ENCODE peak calls at places on chromosomes 2 and 18, in five cellular contexts. L is A549, Z is HepG2, K is GM12878, X is WTC11. D is an unnamed sample.

GRCh38 chr18:9614401-9615279 is at the start of gene PPP4R1:
- DNase-seq in L (peak; percentile 67), Z (peak; percentile 33), K (no peak), X (peak; percentile 87), D (peak; percentile 95)

GRCh38 chr2:138637686-138638085 is 136.1 kb downstream of the SPOPL start:
- DNase-seq in L (no peak), Z (no peak), K (no peak), X (no peak), D (no peak)

GRCh38 chr18:69900941-69901340 is 46.7 kb downstream of the CD226 start:
- DNase-seq in L (no peak), Z (no peak), K (no peak), X (no peak), D (no peak)

GRCh38 chr2:196381464-196381863 is 210.1 kb upstream of the STK17B start:
- DNase-seq in L (no peak), Z (no peak), K (no peak), X (no peak), D (no peak)

GRCh38 chr2:182550234-182550633 is 123.4 kb upstream of the PDE1A start:
- DNase-seq in L (no peak), Z (no peak), K (no peak), X (no peak), D (no peak)

GRCh38 chr2:158518083-158518482 is 61.3 kb downstream of the PKP4 start:
- DNase-seq in L (peak; percentile 28), Z (no peak), K (no peak), X (no peak), D (no peak)

GRCh38 chr18:12597775-12598174 is 60.1 kb downstream of the SPIRE1 start:
- DNase-seq in L (peak; percentile 80), Z (peak; percentile 84), K (no peak), X (no peak), D (no peak)

GRCh38 chr2:66573412-66573811 is 138.5 kb downstream of the MEIS1 start:
- DNase-seq in L (no peak), Z (no peak), K (no peak), X (peak; percentile 35), D (no peak)

GRCh38 chr2:213806125-213806726 is 522.0 kb downstream of the SPAG16 start:
- DNase-seq in L (peak; percentile 30), Z (peak; percentile 9), K (no peak), X (no peak), D (peak; percentile 0)

GRCh38 chr2:2872713-2873449 is 504.7 kb downstream of the EIPR1 start:
- DNase-seq in L (no peak), Z (no peak), K (no peak), X (no peak), D (no peak)

GRCh38 chr2:120864981-120865380 is 129.3 kb downstream of the GLI2 start:
- DNase-seq in L (no peak), Z (no peak), K (no peak), X (no peak), D (no peak)

GRCh38 chr2:24409700-24410556 is 49.6 kb upstream of the ITSN2 start:
- DNase-seq in L (peak; percentile 83), Z (peak; percentile 71), K (peak; percentile 31), X (peak; percentile 21), D (peak; percentile 66)

GRCh38 chr2:20667151-20667530 is 197 bp downstream of the GDF7 start:
- DNase-seq in L (no peak), Z (no peak), K (no peak), X (no peak), D (no peak)

GRCh38 chr2:36478332-36478738 is 119.6 kb downstream of the FEZ2 start:
- DNase-seq in L (peak; percentile 83), Z (no peak), K (no peak), X (no peak), D (no peak)

GRCh38 chr2:136242100-136242499 is 124.2 kb upstream of the CXCR4 start:
- DNase-seq in L (no peak), Z (no peak), K (no peak), X (no peak), D (no peak)

GRCh38 chr2:237062585-237062984 is 23.1 kb upstream of the COPS8 start:
- DNase-seq in L (no peak), Z (no peak), K (no peak), X (no peak), D (no peak)

GRCh38 chr2:26649992-26650712 is 9.0 kb upstream of the CIB4 start:
- DNase-seq in L (no peak), Z (no peak), K (no peak), X (no peak), D (no peak)

GRCh38 chr2:156590313-156590712 is 154.1 kb downstream of the GPD2 start:
- DNase-seq in L (no peak), Z (no peak), K (no peak), X (no peak), D (no peak)

GRCh38 chr2:184654945-184655344 is 56.6 kb downstream of the ZNF804A start:
- DNase-seq in L (no peak), Z (no peak), K (no peak), X (no peak), D (no peak)

GRCh38 chr18:48840491-48840877 is 110.3 kb downstream of the SMAD7 start:
- DNase-seq in L (no peak), Z (no peak), K (no peak), X (no peak), D (no peak)

GRCh38 chr18:42028232-42028832 is 73.3 kb downstream of the PIK3C3 start:
- DNase-seq in L (peak; percentile 9), Z (peak; percentile 12), K (no peak), X (peak; percentile 16), D (peak; percentile 29)

GRCh38 chr2:226137201-226137811 is 662.3 kb downstream of the IRS1 start:
- DNase-seq in L (peak; percentile 57), Z (peak; percentile 65), K (no peak), X (no peak), D (no peak)

GRCh38 chr2:26346454-26347053 is at the start of gene ADGRF3:
- DNase-seq in L (peak; percentile 57), Z (peak; percentile 63), K (peak; percentile 19), X (peak; percentile 58), D (peak; percentile 32)

GRCh38 chr2:32064021-32064678 is 794 bp downstream of the SPAST start:
- DNase-seq in L (peak; percentile 18), Z (no peak), K (no peak), X (no peak), D (peak; percentile 67)

GRCh38 chr2:173881466-173881865 is 83.7 kb downstream of the SP3 start:
- DNase-seq in L (no peak), Z (no peak), K (no peak), X (no peak), D (no peak)

GRCh38 chr2:65199891-65200290 is 27.7 kb upstream of the ACTR2 start:
- DNase-seq in L (no peak), Z (no peak), K (no peak), X (no peak), D (no peak)

GRCh38 chr2:237500681-237501424 is 13.8 kb downstream of the MLPH start:
- DNase-seq in L (peak; percentile 99), Z (no peak), K (no peak), X (no peak), D (peak; percentile 12)

GRCh38 chr18:8609711-8610441 is 639 bp downstream of the RAB12 start:
- DNase-seq in L (no peak), Z (no peak), K (no peak), X (no peak), D (peak; percentile 50)

GRCh38 chr2:172791953-172792352 is 56.3 kb downstream of the RAPGEF4 start:
- DNase-seq in L (no peak), Z (no peak), K (no peak), X (peak; percentile 29), D (no peak)

GRCh38 chr2:172790404-172790803 is 54.8 kb downstream of the RAPGEF4 start:
- DNase-seq in L (no peak), Z (no peak), K (no peak), X (no peak), D (no peak)

GRCh38 chr2:172788871-172789270 is 53.2 kb downstream of the RAPGEF4 start:
- DNase-seq in L (no peak), Z (no peak), K (no peak), X (no peak), D (no peak)

DNA sequence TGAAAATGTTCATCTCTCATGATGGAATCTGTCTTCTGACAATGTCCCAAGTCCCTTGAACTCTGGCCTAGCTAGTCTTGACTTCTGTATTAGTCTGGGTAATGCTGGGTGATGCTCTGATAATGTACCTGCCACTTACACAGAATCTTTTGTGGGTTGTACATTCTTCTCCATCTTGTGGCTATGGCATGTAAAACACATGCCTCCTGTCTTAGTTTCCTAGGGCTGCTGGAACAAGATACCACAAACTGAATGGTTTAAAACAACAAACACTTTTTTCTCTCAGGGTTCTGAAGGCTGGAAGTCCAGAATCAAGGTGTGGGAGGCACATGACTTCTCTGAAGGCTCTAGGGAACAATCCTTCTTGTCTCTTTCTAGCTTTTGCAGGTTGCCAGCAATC is 57.1 kb downstream of the RAPGEF4 start:
- DNase-seq in L (no peak), Z (no peak), K (no peak), X (no peak), D (no peak)
- TF ChIP-seq ESRRA in L (no peak), Z (no peak), K (no peak), X (no peak), D (no peak)

GRCh38 chr2:95039410-95039809 is 13.9 kb downstream of the MAL start:
- DNase-seq in L (no peak), Z (no peak), K (no peak), X (no peak), D (no peak)
- TF ChIP-seq ESRRA in L (no peak), Z (no peak), K (no peak), X (no peak), D (no peak)

GRCh38 chr2:205593891-205594290 is 88.4 kb upstream of the NRP2 start:
- DNase-seq in L (no peak), Z (no peak), K (no peak), X (no peak), D (no peak)
- TF ChIP-seq ESRRA in L (no peak), Z (no peak), K (no peak), X (no peak), D (no peak)

DNA sequence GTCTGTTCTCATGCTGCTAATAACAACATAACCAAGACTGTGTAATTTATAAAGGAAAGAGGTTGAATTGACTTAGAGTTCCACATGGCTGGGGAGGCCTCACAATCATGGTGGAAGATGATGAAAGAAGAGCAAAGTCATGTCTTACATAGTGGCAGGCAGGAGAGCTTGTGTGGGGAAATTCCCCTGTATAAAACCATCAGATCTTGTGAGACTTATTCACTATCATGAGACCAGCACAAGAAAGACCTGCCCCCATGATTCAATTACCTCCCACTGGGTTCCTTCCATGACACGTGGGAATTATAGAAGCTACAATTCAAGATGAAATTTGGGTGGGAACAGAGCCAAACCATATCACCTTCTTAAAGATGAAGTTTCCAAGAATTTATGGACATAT is 2.5 kb upstream of the IL36RN start:
- DNase-seq in L (no peak), Z (no peak), K (no peak), X (no peak), D (no peak)
- TF ChIP-seq ESRRA in L (no peak), Z (no peak), K (no peak), X (no peak), D (no peak)

D was measured in K562.